ENCODE peak calls at places on chromosomes 7 and 10, in ten cellular contexts. X, U, V, N, F, Y, Q, Z, M and B are unnamed samples.

GRCh38 chr7:136687693-136688322 is 180.6 kb upstream of the CHRM2 start:
- DNase-seq in X (no peak), U (no peak), V (no peak), N (peak; percentile 48), F (peak; percentile 52), Y (peak; percentile 0), Q (no peak), Z (peak; percentile 3), M (no peak), B (no peak)

GRCh38 chr10:71971311-71971731 is 7.1 kb downstream of the CHST3 start:
- DNase-seq in X (no peak), U (no peak), V (no peak), N (no peak), F (no peak), Y (no peak), Q (no peak), Z (no peak), M (no peak), B (no peak)

GRCh38 chr10:53997953-53998352 is 803.1 kb downstream of the PCDH15 start:
- DNase-seq in X (no peak), U (no peak), V (no peak), N (no peak), F (no peak), Y (no peak), Q (no peak), Z (no peak), M (no peak), B (no peak)

GRCh38 chr10:113988535-113988934 is 55.1 kb upstream of the ADRB1 start:
- DNase-seq in X (no peak), U (no peak), V (no peak), N (no peak), F (no peak), Y (no peak), Q (no peak), Z (no peak), M (no peak), B (no peak)

GRCh38 chr10:31359979-31360378 is 41.0 kb downstream of the ZEB1 start:
- DNase-seq in X (no peak), U (no peak), V (no peak), N (peak; percentile 37), F (no peak), Y (no peak), Q (no peak), Z (no peak), M (no peak), B (no peak)

GRCh38 chr7:12771378-12771877 is 84.0 kb downstream of the ARL4A start:
- DNase-seq in X (no peak), U (peak; percentile 31), V (no peak), N (peak; percentile 41), F (peak; percentile 60), Y (no peak), Q (no peak), Z (no peak), M (peak; percentile 57), B (peak; percentile 67)

GRCh38 chr7:149071641-149072437 is 18.7 kb downstream of the ZNF786 start:
- DNase-seq in X (no peak), U (no peak), V (no peak), N (peak; percentile 16), F (peak; percentile 24), Y (no peak), Q (no peak), Z (no peak), M (no peak), B (peak; percentile 31)

GRCh38 chr7:1881946-1882345 is 211.9 kb downstream of the ELFN1 start:
- DNase-seq in X (no peak), U (no peak), V (no peak), N (no peak), F (no peak), Y (no peak), Q (no peak), Z (no peak), M (no peak), B (peak; percentile 40)

GRCh38 chr7:25597881-25598456 is 369.7 kb upstream of the NPVF start:
- DNase-seq in X (no peak), U (no peak), V (no peak), N (no peak), F (no peak), Y (no peak), Q (no peak), Z (no peak), M (peak; percentile 85), B (peak; percentile 34)

GRCh38 chr10:51086695-51087094 is 12.4 kb downstream of the PRKG1 start:
- DNase-seq in X (no peak), U (no peak), V (no peak), N (no peak), F (no peak), Y (no peak), Q (no peak), Z (no peak), M (no peak), B (no peak)

GRCh38 chr10:100183482-100183881 is 2.3 kb downstream of the ERLIN1 start:
- DNase-seq in X (no peak), U (no peak), V (no peak), N (no peak), F (peak; percentile 4), Y (no peak), Q (no peak), Z (no peak), M (no peak), B (no peak)

GRCh38 chr7:47325337-47325736 is 256.6 kb downstream of the TNS3 start:
- DNase-seq in X (no peak), U (no peak), V (no peak), N (no peak), F (no peak), Y (no peak), Q (no peak), Z (no peak), M (no peak), B (no peak)

GRCh38 chr10:102241037-102241443 is 272 bp downstream of the PITX3 start:
- DNase-seq in X (no peak), U (no peak), V (no peak), N (peak; percentile 7), F (no peak), Y (no peak), Q (no peak), Z (no peak), M (no peak), B (no peak)

GRCh38 chr10:130036296-130037065 is 72.4 kb upstream of the EBF3 start:
- DNase-seq in X (no peak), U (no peak), V (no peak), N (no peak), F (no peak), Y (no peak), Q (no peak), Z (no peak), M (no peak), B (no peak)